ENCODE peak calls at places on chromosome 21, in seven cellular contexts. One of them, this sample, is unnamed.

GRCh38 chr21:15731243-15731613 is 1.4 kb downstream of the USP25 start:
- DNase-seq in cardiac muscle cell: no peak
- DNase-seq in tibial nerve: no peak
- DNase-seq in tibial artery: no peak
- DNase-seq in CD8-positive, alpha-beta T cell: no peak
- DNase-seq in AG04450: no peak
- DNase-seq in pancreas: no peak
- DNase-seq in this sample: peak; percentile 75

GRCh38 chr21:23887709-23888303 is 1719.5 kb downstream of the MRPL39 start:
- DNase-seq in cardiac muscle cell: no peak
- DNase-seq in tibial nerve: no peak
- DNase-seq in tibial artery: no peak
- DNase-seq in CD8-positive, alpha-beta T cell: no peak
- DNase-seq in AG04450: no peak
- DNase-seq in pancreas: no peak
- DNase-seq in this sample: no peak

GRCh38 chr21:10273196-10273595 is 248.2 kb upstream of the TPTE start:
- DNase-seq in cardiac muscle cell: peak; percentile 11
- DNase-seq in tibial nerve: no peak
- DNase-seq in tibial artery: no peak
- DNase-seq in CD8-positive, alpha-beta T cell: no peak
- DNase-seq in AG04450: no peak
- DNase-seq in pancreas: no peak
- DNase-seq in this sample: peak; percentile 66

GRCh38 chr21:38741092-38741975 is 64.4 kb upstream of the ETS2 start:
- DNase-seq in cardiac muscle cell: no peak
- DNase-seq in tibial nerve: no peak
- DNase-seq in tibial artery: no peak
- DNase-seq in CD8-positive, alpha-beta T cell: no peak
- DNase-seq in AG04450: no peak
- DNase-seq in pancreas: no peak
- DNase-seq in this sample: no peak

GRCh38 chr21:33360281-33360680 is 35.5 kb downstream of the IFNAR1 start:
- DNase-seq in cardiac muscle cell: peak; percentile 71
- DNase-seq in tibial nerve: no peak
- DNase-seq in tibial artery: no peak
- DNase-seq in CD8-positive, alpha-beta T cell: no peak
- DNase-seq in AG04450: no peak
- DNase-seq in pancreas: no peak
- DNase-seq in this sample: peak; percentile 55

GRCh38 chr21:41168391-41169257 is 664 bp downstream of the BACE2 start:
- DNase-seq in cardiac muscle cell: peak; percentile 75
- DNase-seq in tibial nerve: peak; percentile 60
- DNase-seq in tibial artery: peak; percentile 84
- DNase-seq in CD8-positive, alpha-beta T cell: no peak
- DNase-seq in AG04450: no peak
- DNase-seq in pancreas: peak; percentile 54
- DNase-seq in this sample: peak; percentile 35

GRCh38 chr21:42162831-42163510 is 56.0 kb upstream of the ABCG1 start:
- DNase-seq in cardiac muscle cell: no peak
- DNase-seq in tibial nerve: no peak
- DNase-seq in tibial artery: no peak
- DNase-seq in CD8-positive, alpha-beta T cell: no peak
- DNase-seq in AG04450: no peak
- DNase-seq in pancreas: no peak
- DNase-seq in this sample: no peak

GRCh38 chr21:14554948-14555347 is 8.8 kb upstream of the SAMSN1 start:
- DNase-seq in cardiac muscle cell: no peak
- DNase-seq in tibial nerve: no peak
- DNase-seq in tibial artery: no peak
- DNase-seq in CD8-positive, alpha-beta T cell: no peak
- DNase-seq in AG04450: no peak
- DNase-seq in pancreas: no peak
- DNase-seq in this sample: peak; percentile 35

GRCh38 chr21:41825216-41825615 is 53.9 kb downstream of the PRDM15 start:
- DNase-seq in cardiac muscle cell: no peak
- DNase-seq in tibial nerve: no peak
- DNase-seq in tibial artery: no peak
- DNase-seq in CD8-positive, alpha-beta T cell: no peak
- DNase-seq in AG04450: no peak
- DNase-seq in pancreas: no peak
- DNase-seq in this sample: no peak

GRCh38 chr21:23960769-23961168 is 1646.5 kb downstream of the MRPL39 start:
- DNase-seq in cardiac muscle cell: no peak
- DNase-seq in tibial nerve: no peak
- DNase-seq in tibial artery: no peak
- DNase-seq in CD8-positive, alpha-beta T cell: no peak
- DNase-seq in AG04450: no peak
- DNase-seq in pancreas: no peak
- DNase-seq in this sample: no peak

GRCh38 chr21:17901458-17902092 is 82.4 kb upstream of the C21orf91 start:
- DNase-seq in cardiac muscle cell: no peak
- DNase-seq in tibial nerve: no peak
- DNase-seq in tibial artery: no peak
- DNase-seq in CD8-positive, alpha-beta T cell: no peak
- DNase-seq in AG04450: no peak
- DNase-seq in pancreas: no peak
- DNase-seq in this sample: peak; percentile 30

GRCh38 chr21:25934130-25934529 is 199.4 kb downstream of the GABPA start:
- DNase-seq in cardiac muscle cell: peak; percentile 82
- DNase-seq in tibial nerve: no peak
- DNase-seq in tibial artery: no peak
- DNase-seq in CD8-positive, alpha-beta T cell: no peak
- DNase-seq in AG04450: no peak
- DNase-seq in pancreas: no peak
- DNase-seq in this sample: peak; percentile 31

GRCh38 chr21:36147891-36148290 is 8.7 kb upstream of the DOP1B start:
- DNase-seq in cardiac muscle cell: no peak
- DNase-seq in tibial nerve: no peak
- DNase-seq in tibial artery: no peak
- DNase-seq in CD8-positive, alpha-beta T cell: no peak
- DNase-seq in AG04450: no peak
- DNase-seq in pancreas: no peak
- DNase-seq in this sample: no peak

GRCh38 chr21:17673261-17674020 is 60.7 kb upstream of the BTG3 start:
- DNase-seq in cardiac muscle cell: peak; percentile 13
- DNase-seq in tibial nerve: no peak
- DNase-seq in tibial artery: no peak
- DNase-seq in CD8-positive, alpha-beta T cell: no peak
- DNase-seq in AG04450: no peak
- DNase-seq in pancreas: no peak
- DNase-seq in this sample: peak; percentile 58

GRCh38 chr21:19458295-19458694 is 1054.7 kb upstream of the TMPRSS15 start:
- DNase-seq in cardiac muscle cell: no peak
- DNase-seq in tibial nerve: no peak
- DNase-seq in tibial artery: no peak
- DNase-seq in CD8-positive, alpha-beta T cell: no peak
- DNase-seq in AG04450: no peak
- DNase-seq in pancreas: no peak
- DNase-seq in this sample: no peak

GRCh38 chr21:37224861-37225260 is 42.3 kb downstream of the VPS26C start:
- DNase-seq in cardiac muscle cell: no peak
- DNase-seq in tibial nerve: no peak
- DNase-seq in tibial artery: no peak
- DNase-seq in CD8-positive, alpha-beta T cell: no peak
- DNase-seq in AG04450: no peak
- DNase-seq in pancreas: no peak
- DNase-seq in this sample: no peak

GRCh38 chr21:16589046-16589445 is 859.3 kb downstream of the USP25 start:
- DNase-seq in cardiac muscle cell: no peak
- DNase-seq in tibial nerve: no peak
- DNase-seq in tibial artery: no peak
- DNase-seq in CD8-positive, alpha-beta T cell: no peak
- DNase-seq in AG04450: no peak
- DNase-seq in pancreas: no peak
- DNase-seq in this sample: no peak

GRCh38 chr21:41366522-41367151 is 4.8 kb downstream of the MX2 start:
- DNase-seq in cardiac muscle cell: peak; percentile 94
- DNase-seq in tibial nerve: no peak
- DNase-seq in tibial artery: no peak
- DNase-seq in CD8-positive, alpha-beta T cell: no peak
- DNase-seq in AG04450: peak; percentile 6
- DNase-seq in pancreas: peak; percentile 46
- DNase-seq in this sample: peak; percentile 88

GRCh38 chr21:38123626-38124025 is 133.2 kb upstream of the KCNJ15 start:
- DNase-seq in cardiac muscle cell: no peak
- DNase-seq in tibial nerve: no peak
- DNase-seq in tibial artery: no peak
- DNase-seq in CD8-positive, alpha-beta T cell: no peak
- DNase-seq in AG04450: no peak
- DNase-seq in pancreas: no peak
- DNase-seq in this sample: no peak

GRCh38 chr21:39332175-39332574 is 16.7 kb downstream of the HMGN1 start:
- DNase-seq in cardiac muscle cell: no peak
- DNase-seq in tibial nerve: no peak
- DNase-seq in tibial artery: no peak
- DNase-seq in CD8-positive, alpha-beta T cell: no peak
- DNase-seq in AG04450: no peak
- DNase-seq in pancreas: no peak
- DNase-seq in this sample: no peak

DNA sequence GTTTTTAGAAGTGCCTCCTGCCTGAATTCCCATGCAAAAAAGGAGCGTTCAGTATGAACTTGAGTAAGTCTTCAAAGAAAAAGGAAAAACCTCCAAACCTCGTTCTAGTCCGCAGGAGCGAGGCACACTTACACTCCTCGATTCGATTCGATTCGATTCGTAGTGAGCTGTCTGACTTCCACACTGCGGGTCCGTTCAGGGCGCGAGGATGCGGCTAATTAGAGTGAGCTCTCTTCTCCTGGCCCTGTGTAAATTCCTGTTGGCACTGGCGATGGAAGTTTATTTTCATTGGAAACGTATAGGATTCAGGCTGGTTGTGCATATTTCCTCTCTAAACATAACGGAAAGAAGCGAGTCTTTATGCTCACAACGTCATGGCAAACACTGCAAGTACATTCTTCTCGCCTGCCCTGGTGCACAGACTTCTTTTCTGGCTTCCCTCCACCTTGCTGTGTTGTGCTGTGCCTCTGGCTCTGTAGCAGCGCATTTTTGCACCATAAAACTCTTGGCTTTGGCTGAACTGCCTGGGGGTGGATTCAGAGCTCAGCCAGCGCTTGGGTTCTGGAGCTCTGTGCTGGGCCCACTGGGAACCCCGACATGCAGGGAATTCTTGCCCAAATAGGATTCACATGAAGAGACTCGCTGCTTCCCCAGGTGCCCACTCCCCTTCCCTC is 2.7 kb downstream of the HUNK start:
- DNase-seq in cardiac muscle cell: no peak
- DNase-seq in tibial nerve: no peak
- DNase-seq in tibial artery: no peak
- DNase-seq in CD8-positive, alpha-beta T cell: no peak
- DNase-seq in AG04450: no peak
- DNase-seq in pancreas: no peak
- DNase-seq in this sample: no peak
- H3K4me3 ChIP-seq in cardiac muscle cell: no peak overlapping the region
- H3K4me3 ChIP-seq in tibial nerve: no peak overlapping the region
- H3K4me3 ChIP-seq in tibial artery: no peak overlapping the region
- H3K4me3 ChIP-seq in CD8-positive, alpha-beta T cell: no peak overlapping the region
- H3K4me3 ChIP-seq in AG04450: no peak overlapping the region
- H3K4me3 ChIP-seq in pancreas: peak overlapping the region; percentile 58
- H3K4me3 ChIP-seq in this sample: no peak overlapping the region

DNA sequence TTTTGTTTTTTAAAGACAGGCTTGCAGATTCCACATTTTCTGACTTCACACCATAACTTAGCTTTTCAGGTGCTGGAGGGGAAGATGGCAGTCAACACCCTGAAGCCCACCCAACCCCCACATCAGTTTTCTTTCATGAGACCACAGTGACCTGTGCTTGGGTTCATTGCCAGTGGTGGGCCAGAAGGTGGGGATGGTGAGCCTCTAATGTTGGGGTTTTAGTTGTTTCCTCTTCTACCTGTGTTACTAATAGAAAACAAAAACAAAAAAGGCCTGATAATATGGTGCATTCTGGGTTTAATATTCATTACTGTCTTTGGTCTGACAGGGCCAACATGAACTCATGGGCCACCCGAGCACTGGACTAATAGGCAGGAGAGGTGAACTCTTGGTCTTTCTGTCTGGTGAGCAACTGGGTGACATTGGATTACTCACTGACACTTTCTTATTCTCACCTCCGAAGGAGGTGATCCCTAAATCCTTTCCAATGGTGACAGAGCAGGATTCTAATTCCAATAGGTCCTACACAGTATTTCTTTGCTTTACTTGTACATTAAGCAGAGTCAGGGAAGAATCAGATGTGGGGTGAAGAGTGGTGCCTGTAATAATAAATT is 132.8 kb downstream of the CLIC6 start:
- DNase-seq in cardiac muscle cell: peak; percentile 35
- DNase-seq in tibial nerve: no peak
- DNase-seq in tibial artery: no peak
- DNase-seq in CD8-positive, alpha-beta T cell: no peak
- DNase-seq in AG04450: no peak
- DNase-seq in pancreas: no peak
- DNase-seq in this sample: peak; percentile 49
- TF ChIP-seq CTCF in cardiac muscle cell: peak; percentile 45
- TF ChIP-seq CTCF in tibial nerve: peak; percentile 9
- TF ChIP-seq CTCF in tibial artery: no peak
- TF ChIP-seq CTCF in CD8-positive, alpha-beta T cell: no peak
- TF ChIP-seq CTCF in AG04450: peak; percentile 23
- TF ChIP-seq CTCF in pancreas: no peak
- TF ChIP-seq CTCF in this sample: peak; percentile 18

DNA sequence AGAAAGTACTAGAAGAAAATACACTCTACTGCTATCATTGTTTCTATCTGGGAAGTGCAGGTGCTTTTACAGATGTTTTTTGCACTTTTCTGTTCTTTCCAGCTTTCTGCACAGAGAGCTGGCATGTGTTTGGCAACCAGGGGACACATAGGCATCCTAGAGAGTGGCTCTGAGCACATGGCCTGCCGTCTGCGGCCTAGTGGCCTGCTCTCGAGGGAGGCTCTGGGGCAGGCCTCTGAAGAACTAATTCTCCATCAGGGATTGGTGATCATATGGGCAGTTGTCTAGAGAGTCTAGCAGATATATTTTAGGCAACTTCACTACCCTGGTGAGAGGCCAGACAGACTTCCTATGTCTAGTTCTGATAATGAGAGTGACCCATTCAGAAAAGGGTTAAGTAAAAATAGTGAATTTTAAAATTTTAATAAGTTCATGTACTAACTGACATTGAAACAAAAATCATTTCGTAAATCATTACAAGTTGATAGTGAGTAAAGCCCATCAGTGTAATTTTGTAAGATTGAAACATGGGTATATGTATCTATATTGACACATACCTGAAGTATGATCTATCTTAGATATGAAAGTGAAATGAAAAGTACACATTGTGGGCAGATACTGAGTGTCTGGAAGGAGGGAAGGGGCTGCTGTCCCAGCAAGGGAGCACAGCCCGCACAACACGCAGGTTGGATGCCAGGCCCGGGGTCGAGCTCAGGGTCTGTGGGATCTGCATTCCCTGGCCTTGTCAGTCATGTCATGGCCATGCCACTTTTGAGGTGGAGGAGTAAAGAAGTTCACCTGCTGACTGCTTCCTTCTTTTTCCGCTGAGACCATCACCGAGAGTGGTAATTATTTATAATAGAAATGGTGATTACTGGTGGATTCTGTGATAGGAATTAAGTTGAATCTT is 79.8 kb downstream of the PCBP3 start:
- DNase-seq in cardiac muscle cell: no peak
- DNase-seq in tibial nerve: no peak
- DNase-seq in tibial artery: no peak
- DNase-seq in CD8-positive, alpha-beta T cell: no peak
- DNase-seq in AG04450: no peak
- DNase-seq in pancreas: no peak
- DNase-seq in this sample: no peak
- H3K27me3 ChIP-seq in cardiac muscle cell: no peaks in the 10 kb centered on the region
- H3K27me3 ChIP-seq in tibial nerve: no peaks in the 10 kb centered on the region
- H3K27me3 ChIP-seq in tibial artery: no peaks in the 10 kb centered on the region
- H3K27me3 ChIP-seq in CD8-positive, alpha-beta T cell: no peaks in the 10 kb centered on the region
- H3K27me3 ChIP-seq in AG04450: peaks cover 8% of the 10 kb centered on the region
- H3K27me3 ChIP-seq in pancreas: no peaks in the 10 kb centered on the region
- H3K27me3 ChIP-seq in this sample: no peaks in the 10 kb centered on the region

GRCh38 chr21:21246007-21246406 is 247.8 kb downstream of the NCAM2 start:
- DNase-seq in cardiac muscle cell: no peak
- DNase-seq in tibial nerve: no peak
- DNase-seq in tibial artery: no peak
- DNase-seq in CD8-positive, alpha-beta T cell: no peak
- DNase-seq in AG04450: no peak
- DNase-seq in pancreas: no peak
- DNase-seq in this sample: no peak
- H3K4me3 ChIP-seq in cardiac muscle cell: no peak overlapping the region
- H3K4me3 ChIP-seq in tibial nerve: no peak overlapping the region
- H3K4me3 ChIP-seq in tibial artery: no peak overlapping the region
- H3K4me3 ChIP-seq in CD8-positive, alpha-beta T cell: no peak overlapping the region
- H3K4me3 ChIP-seq in AG04450: no peak overlapping the region
- H3K4me3 ChIP-seq in pancreas: no peak overlapping the region
- H3K4me3 ChIP-seq in this sample: no peak overlapping the region